ENCODE peak calls at places on chromosomes 12 and 14, in four cellular contexts. D, O, W and X are unnamed samples.

GRCh38 chr12:28629691-28630090 is 439.4 kb downstream of the CCDC91 start:
- DNase-seq in W (no peak), D (peak), O (no peak), X (no peak)

GRCh38 chr12:23099104-23099503 is 474.1 kb downstream of the ETNK1 start:
- DNase-seq in O (no peak), D (no peak), W (no peak), X (no peak)

GRCh38 chr14:77024171-77024627 is 4.3 kb downstream of the IRF2BPL start:
- DNase-seq in D (peak), O (no peak), W (peak), X (peak)

GRCh38 chr14:23028800-23029199 is 5.9 kb downstream of the PSMB5 start:
- DNase-seq in W (no peak), O (no peak), D (no peak), X (no peak)

GRCh38 chr12:124727922-124728321 is 135.7 kb downstream of the SCARB1 start:
- DNase-seq in D (no peak), W (no peak), O (no peak), X (no peak)

GRCh38 chr14:49612671-49613070 is 7.8 kb downstream of the RPL36AL start:
- DNase-seq in D (no peak), O (no peak), W (no peak), X (no peak)

GRCh38 chr12:31324845-31325523 is 966 bp downstream of the SINHCAF start:
- DNase-seq in D (peak), O (peak), W (peak), X (peak)

GRCh38 chr12:100608776-100609175 is 35.3 kb downstream of the GAS2L3 start:
- DNase-seq in W (no peak), D (no peak), O (no peak), X (no peak)

GRCh38 chr14:92426237-92426636 is 87.3 kb upstream of the RIN3 start:
- DNase-seq in W (no peak), O (no peak), D (no peak), X (peak)

GRCh38 chr12:13583630-13584029 is 387.1 kb downstream of the EMP1 start:
- DNase-seq in O (no peak), W (no peak), D (no peak), X (no peak)

GRCh38 chr14:52402812-52403526 is 88.9 kb downstream of the PTGER2 start:
- DNase-seq in W (no peak), O (no peak), D (no peak), X (peak)

GRCh38 chr14:23306412-23307145 is at the start of gene BCL2L2:
- DNase-seq in D (peak), O (peak), W (peak), X (peak)

GRCh38 chr14:30296956-30297405 is 262.0 kb upstream of the G2E3 start:
- DNase-seq in D (no peak), W (no peak), O (no peak), X (no peak)

GRCh38 chr14:36662543-36663403 is 1.1 kb downstream of the PAX9 start:
- DNase-seq in W (peak), O (no peak), D (no peak), X (no peak)

GRCh38 chr14:67457782-67458181 is 30.7 kb downstream of the TMEM229B start:
- DNase-seq in W (no peak), O (no peak), D (no peak), X (no peak)

GRCh38 chr14:90785474-90785873 is 30.8 kb downstream of the TTC7B start:
- DNase-seq in O (no peak), D (no peak), W (peak), X (no peak)

GRCh38 chr14:95361373-95362179 is 41.9 kb upstream of the CLMN start:
- DNase-seq in W (no peak), D (peak), O (no peak), X (peak)

GRCh38 chr14:56534656-56535055 is 44.9 kb upstream of the TMEM260 start:
- DNase-seq in D (no peak), O (no peak), W (no peak), X (no peak)

GRCh38 chr12:1873531-1874149 is 44.8 kb downstream of the CACNA2D4 start:
- DNase-seq in O (no peak), W (no peak), D (no peak), X (no peak)

GRCh38 chr14:85415015-85415712 is 114.8 kb upstream of the FLRT2 start:
- DNase-seq in D (no peak), O (peak), W (peak), X (peak)

GRCh38 chr14:25620515-25620914 is 570.6 kb upstream of the STXBP6 start:
- DNase-seq in W (no peak), D (no peak), O (no peak), X (no peak)